ENCODE peak calls at places on chromosomes 5 and 9, in four cellular contexts. One of them, this sample, is unnamed.

GRCh38 chr5:157575096-157575872 is at the start of gene ADAM19:
- DNase-seq in adrenal gland: peak
- DNase-seq in brain microvascular endothelial cell: no peak
- DNase-seq in fibroblast of villous mesenchyme: peak
- DNase-seq in this sample: no peak

GRCh38 chr9:33241298-33241697 is 1.3 kb downstream of the SPINK4 start:
- DNase-seq in adrenal gland: no peak
- DNase-seq in brain microvascular endothelial cell: no peak
- DNase-seq in fibroblast of villous mesenchyme: no peak
- DNase-seq in this sample: no peak

GRCh38 chr9:133916159-133916541 is 76.0 kb downstream of the VAV2 start:
- DNase-seq in adrenal gland: no peak
- DNase-seq in brain microvascular endothelial cell: no peak
- DNase-seq in fibroblast of villous mesenchyme: no peak
- DNase-seq in this sample: no peak

GRCh38 chr9:6096821-6097220 is 81.4 kb upstream of the RANBP6 start:
- DNase-seq in adrenal gland: no peak
- DNase-seq in brain microvascular endothelial cell: peak
- DNase-seq in fibroblast of villous mesenchyme: peak
- DNase-seq in this sample: peak

GRCh38 chr5:109823597-109823996 is 133.9 kb downstream of the MAN2A1 start:
- DNase-seq in adrenal gland: no peak
- DNase-seq in brain microvascular endothelial cell: peak
- DNase-seq in fibroblast of villous mesenchyme: no peak
- DNase-seq in this sample: no peak

GRCh38 chr5:131263648-131264452 is at the start of gene CDC42SE2:
- DNase-seq in adrenal gland: peak
- DNase-seq in brain microvascular endothelial cell: peak
- DNase-seq in fibroblast of villous mesenchyme: peak
- DNase-seq in this sample: no peak

GRCh38 chr5:127919818-127920217 is 163.7 kb upstream of the SLC12A2 start:
- DNase-seq in adrenal gland: no peak
- DNase-seq in brain microvascular endothelial cell: no peak
- DNase-seq in fibroblast of villous mesenchyme: no peak
- DNase-seq in this sample: no peak

GRCh38 chr5:141411575-141411974 is 1.2 kb upstream of the PCDHGA10 start:
- DNase-seq in adrenal gland: no peak
- DNase-seq in brain microvascular endothelial cell: no peak
- DNase-seq in fibroblast of villous mesenchyme: no peak
- DNase-seq in this sample: no peak

GRCh38 chr5:97877578-97877977 is 694.5 kb upstream of the RIOK2 start:
- DNase-seq in adrenal gland: no peak
- DNase-seq in brain microvascular endothelial cell: no peak
- DNase-seq in fibroblast of villous mesenchyme: no peak
- DNase-seq in this sample: no peak

GRCh38 chr5:172694061-172694460 is 53.0 kb downstream of the NEURL1B start:
- DNase-seq in adrenal gland: no peak
- DNase-seq in brain microvascular endothelial cell: no peak
- DNase-seq in fibroblast of villous mesenchyme: no peak
- DNase-seq in this sample: no peak

GRCh38 chr5:11378462-11378861 is 525.8 kb downstream of the CTNND2 start:
- DNase-seq in adrenal gland: no peak
- DNase-seq in brain microvascular endothelial cell: no peak
- DNase-seq in fibroblast of villous mesenchyme: no peak
- DNase-seq in this sample: no peak

GRCh38 chr9:86405926-86406325 is 51.7 kb upstream of the TUT7 start:
- DNase-seq in adrenal gland: peak
- DNase-seq in brain microvascular endothelial cell: peak
- DNase-seq in fibroblast of villous mesenchyme: peak
- DNase-seq in this sample: peak

GRCh38 chr5:134037160-134037559 is 32.4 kb upstream of the VDAC1 start:
- DNase-seq in adrenal gland: no peak
- DNase-seq in brain microvascular endothelial cell: no peak
- DNase-seq in fibroblast of villous mesenchyme: no peak
- DNase-seq in this sample: no peak

GRCh38 chr9:136110082-136111061 is 8.3 kb downstream of the TMEM250 start:
- DNase-seq in adrenal gland: no peak
- DNase-seq in brain microvascular endothelial cell: no peak
- DNase-seq in fibroblast of villous mesenchyme: peak
- DNase-seq in this sample: no peak

GRCh38 chr9:304519-305185 is 90.0 kb downstream of the DOCK8 start:
- DNase-seq in adrenal gland: no peak
- DNase-seq in brain microvascular endothelial cell: peak
- DNase-seq in fibroblast of villous mesenchyme: no peak
- DNase-seq in this sample: peak

GRCh38 chr5:160905285-160905684 is 53.3 kb upstream of the ATP10B start:
- DNase-seq in adrenal gland: no peak
- DNase-seq in brain microvascular endothelial cell: no peak
- DNase-seq in fibroblast of villous mesenchyme: no peak
- DNase-seq in this sample: no peak

GRCh38 chr5:64947031-64947430 is 178.3 kb downstream of the CWC27 start:
- DNase-seq in adrenal gland: no peak
- DNase-seq in brain microvascular endothelial cell: peak
- DNase-seq in fibroblast of villous mesenchyme: peak
- DNase-seq in this sample: no peak

GRCh38 chr9:130597228-130597627 is 17.9 kb downstream of the FUBP3 start:
- DNase-seq in adrenal gland: no peak
- DNase-seq in brain microvascular endothelial cell: no peak
- DNase-seq in fibroblast of villous mesenchyme: no peak
- DNase-seq in this sample: no peak

GRCh38 chr5:126810983-126811382 is 34.0 kb downstream of the LMNB1 start:
- DNase-seq in adrenal gland: no peak
- DNase-seq in brain microvascular endothelial cell: no peak
- DNase-seq in fibroblast of villous mesenchyme: no peak
- DNase-seq in this sample: no peak

GRCh38 chr9:17216011-17216410 is 81.2 kb downstream of the CNTLN start:
- DNase-seq in adrenal gland: no peak
- DNase-seq in brain microvascular endothelial cell: no peak
- DNase-seq in fibroblast of villous mesenchyme: peak
- DNase-seq in this sample: no peak

GRCh38 chr9:130770679-130771442 is 64.2 kb upstream of the ABL1 start:
- DNase-seq in adrenal gland: no peak
- DNase-seq in brain microvascular endothelial cell: peak
- DNase-seq in fibroblast of villous mesenchyme: peak
- DNase-seq in this sample: no peak

GRCh38 chr9:134399435-134400056 is 73.3 kb downstream of the RXRA start:
- DNase-seq in adrenal gland: no peak
- DNase-seq in brain microvascular endothelial cell: peak
- DNase-seq in fibroblast of villous mesenchyme: peak
- DNase-seq in this sample: no peak

GRCh38 chr9:73596321-73596720 is 444.7 kb downstream of the ANXA1 start:
- DNase-seq in adrenal gland: no peak
- DNase-seq in brain microvascular endothelial cell: no peak
- DNase-seq in fibroblast of villous mesenchyme: peak
- DNase-seq in this sample: no peak

GRCh38 chr5:51471642-51472041 is 88.4 kb downstream of the ISL1 start:
- DNase-seq in adrenal gland: no peak
- DNase-seq in brain microvascular endothelial cell: no peak
- DNase-seq in fibroblast of villous mesenchyme: no peak
- DNase-seq in this sample: no peak

GRCh38 chr5:142671276-142671675 is 14.6 kb downstream of the FGF1 start:
- DNase-seq in adrenal gland: no peak
- DNase-seq in brain microvascular endothelial cell: no peak
- DNase-seq in fibroblast of villous mesenchyme: peak
- DNase-seq in this sample: no peak

GRCh38 chr5:55232194-55232984 is 1.0 kb downstream of the CCNO start:
- DNase-seq in adrenal gland: no peak
- DNase-seq in brain microvascular endothelial cell: no peak
- DNase-seq in fibroblast of villous mesenchyme: no peak
- DNase-seq in this sample: no peak

GRCh38 chr5:55232985-55233928 is at the start of gene CCNO:
- DNase-seq in adrenal gland: peak
- DNase-seq in brain microvascular endothelial cell: peak
- DNase-seq in fibroblast of villous mesenchyme: peak
- DNase-seq in this sample: no peak

GRCh38 chr5:55236800-55237199 is 3.4 kb upstream of the CCNO start:
- DNase-seq in adrenal gland: no peak
- DNase-seq in brain microvascular endothelial cell: no peak
- DNase-seq in fibroblast of villous mesenchyme: no peak
- DNase-seq in this sample: no peak

GRCh38 chr5:55231476-55232193 is 1.8 kb downstream of the CCNO start:
- DNase-seq in adrenal gland: no peak
- DNase-seq in brain microvascular endothelial cell: no peak
- DNase-seq in fibroblast of villous mesenchyme: peak
- DNase-seq in this sample: no peak

DNA sequence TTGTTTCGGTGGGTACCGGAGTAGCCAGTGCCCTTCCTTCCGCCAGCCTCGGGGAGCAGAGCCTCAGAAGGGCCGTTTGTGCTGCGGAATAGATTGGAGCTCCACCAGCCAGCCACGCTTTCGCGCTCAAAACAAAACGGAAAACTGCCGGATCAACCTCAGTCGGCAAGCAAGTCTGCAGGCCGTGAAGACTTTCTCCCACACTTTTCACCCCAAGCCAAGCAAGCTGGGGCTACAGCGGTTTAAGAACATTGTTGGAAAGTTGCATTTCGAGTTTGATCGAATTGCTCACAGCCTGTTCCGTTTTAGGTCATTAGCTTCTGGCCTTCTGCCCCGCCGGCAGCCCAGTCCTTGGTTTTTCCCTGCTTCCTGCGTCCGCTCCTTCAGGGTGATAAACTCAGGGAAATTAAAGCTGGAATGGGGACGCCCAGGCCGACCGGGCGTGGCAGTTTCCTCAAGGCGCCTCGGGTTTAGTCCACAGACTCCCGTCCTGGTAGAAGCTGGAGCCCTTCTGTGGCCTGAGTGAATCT is 828 bp upstream of the CCNO start:
- DNase-seq in adrenal gland: no peak
- DNase-seq in brain microvascular endothelial cell: peak
- DNase-seq in fibroblast of villous mesenchyme: peak
- DNase-seq in this sample: no peak
- H3K4me3 ChIP-seq in adrenal gland: no peak
- H3K4me3 ChIP-seq in brain microvascular endothelial cell: peak
- H3K4me3 ChIP-seq in fibroblast of villous mesenchyme: peak
- H3K4me3 ChIP-seq in this sample: peak

GRCh38 chr9:116910201-116910600 is 223.1 kb downstream of the TRIM32 start:
- DNase-seq in adrenal gland: no peak
- DNase-seq in brain microvascular endothelial cell: no peak
- DNase-seq in fibroblast of villous mesenchyme: no peak
- DNase-seq in this sample: no peak
- TF ChIP-seq CTCF in adrenal gland: no peak
- TF ChIP-seq CTCF in brain microvascular endothelial cell: no peak
- TF ChIP-seq CTCF in fibroblast of villous mesenchyme: no peak
- TF ChIP-seq CTCF in this sample: peak

GRCh38 chr9:117253256-117253655 is 161.6 kb downstream of the ASTN2 start:
- DNase-seq in adrenal gland: no peak
- DNase-seq in brain microvascular endothelial cell: no peak
- DNase-seq in fibroblast of villous mesenchyme: no peak
- DNase-seq in this sample: no peak
- H3K4me3 ChIP-seq in adrenal gland: no peak
- H3K4me3 ChIP-seq in brain microvascular endothelial cell: no peak
- H3K4me3 ChIP-seq in fibroblast of villous mesenchyme: no peak
- H3K4me3 ChIP-seq in this sample: no peak

GRCh38 chr9:38659538-38659937 is 39.1 kb upstream of the ANKRD18A start:
- DNase-seq in adrenal gland: no peak
- DNase-seq in brain microvascular endothelial cell: no peak
- DNase-seq in fibroblast of villous mesenchyme: no peak
- DNase-seq in this sample: no peak

GRCh38 chr9:38668791-38669466 is 48.5 kb upstream of the ANKRD18A start:
- DNase-seq in adrenal gland: no peak
- DNase-seq in brain microvascular endothelial cell: no peak
- DNase-seq in fibroblast of villous mesenchyme: no peak
- DNase-seq in this sample: no peak

GRCh38 chr9:38662763-38663593 is 42.6 kb upstream of the ANKRD18A start:
- DNase-seq in adrenal gland: no peak
- DNase-seq in brain microvascular endothelial cell: peak
- DNase-seq in fibroblast of villous mesenchyme: peak
- DNase-seq in this sample: no peak
- TF ChIP-seq CTCF in adrenal gland: peak
- TF ChIP-seq CTCF in brain microvascular endothelial cell: peak
- TF ChIP-seq CTCF in fibroblast of villous mesenchyme: peak
- TF ChIP-seq CTCF in this sample: peak

GRCh38 chr9:128818839-128819715 is 777 bp downstream of the ENDOG start:
- DNase-seq in adrenal gland: no peak
- DNase-seq in brain microvascular endothelial cell: no peak
- DNase-seq in fibroblast of villous mesenchyme: peak
- DNase-seq in this sample: no peak
- H3K4me3 ChIP-seq in adrenal gland: no peak
- H3K4me3 ChIP-seq in brain microvascular endothelial cell: peak
- H3K4me3 ChIP-seq in fibroblast of villous mesenchyme: peak
- H3K4me3 ChIP-seq in this sample: peak

This sample was measured in epithelial cell of proximal tubule.